ENCODE peak calls at places on chromosomes 3 and 15, in eight cellular contexts. G is NB4, J is GM20000, Z is cardiac muscle cell, S is WERI-Rb-1, X is left lung, E is fibroblast of lung, P is choroid plexus epithelial cell. W is an unnamed sample.
A peak's percentile ranks its signal among the peaks of the same experiment; 100 is the strongest.

GRCh38 chr3:53668872-53669271 is 174.5 kb downstream of the CACNA1D start:
- DNase-seq in X (no peak), E (no peak), Z (peak; percentile 16), P (peak; percentile 26), J (peak; percentile 19), G (peak; percentile 11), S (no peak), W (no peak)

GRCh38 chr3:171810278-171811058 is at the start of gene PLD1:
- DNase-seq in X (peak; percentile 90), E (no peak), J (peak; percentile 77), Z (peak; percentile 89), S (peak; percentile 69), P (peak; percentile 88), G (peak; percentile 89), W (peak; percentile 62)

GRCh38 chr15:63288778-63289378 is 11.5 kb downstream of the APH1B start:
- DNase-seq in S (no peak), P (peak; percentile 79), G (peak; percentile 65), X (no peak), J (peak; percentile 65), E (peak; percentile 35), Z (peak; percentile 74), W (peak; percentile 73)

GRCh38 chr15:95278532-95279265 is 1047.3 kb downstream of the MCTP2 start:
- DNase-seq in X (no peak), G (no peak), E (no peak), J (no peak), Z (no peak), S (no peak), P (no peak), W (no peak)

GRCh38 chr3:177069514-177070329 is 127.6 kb downstream of the TBL1XR1 start:
- DNase-seq in J (no peak), G (no peak), E (peak; percentile 59), S (peak; percentile 11), X (no peak), Z (peak; percentile 35), P (peak; percentile 28), W (peak; percentile 94)

GRCh38 chr15:101795455-101795854 is 7.9 kb upstream of the OR4F6 start:
- DNase-seq in Z (peak; percentile 10), S (no peak), J (no peak), G (no peak), E (peak; percentile 90), X (no peak), P (peak; percentile 70), W (no peak)

GRCh38 chr3:29280675-29281264 is at the start of gene RBMS3:
- DNase-seq in X (peak; percentile 91), J (peak; percentile 28), E (peak; percentile 97), Z (peak; percentile 97), G (peak; percentile 65), S (peak; percentile 70), P (peak; percentile 98), W (peak; percentile 97)

GRCh38 chr3:108221403-108221802 is 821 bp downstream of the IFT57 start:
- DNase-seq in Z (peak; percentile 2), X (no peak), P (peak; percentile 5), J (no peak), E (no peak), S (no peak), G (peak; percentile 17), W (peak; percentile 5)

GRCh38 chr3:52171577-52172261 is 17.5 kb upstream of the POC1A start:
- DNase-seq in G (no peak), S (peak; percentile 70), E (peak; percentile 50), P (peak; percentile 51), X (no peak), Z (peak; percentile 47), J (no peak), W (no peak)

GRCh38 chr3:126655887-126656286 is 963 bp upstream of the TXNRD3 start:
- DNase-seq in Z (no peak), G (no peak), X (no peak), E (no peak), S (no peak), J (no peak), P (no peak), W (no peak)

GRCh38 chr3:143763568-143764162 is 84.6 kb downstream of the SLC9A9 start:
- DNase-seq in S (no peak), X (no peak), J (no peak), E (peak; percentile 8), P (peak; percentile 66), Z (peak; percentile 50), G (no peak), W (no peak)
- TF ChIP-seq CTCF in S (peak; percentile 14), X (no peak), J (no peak), E (peak; percentile 39), P (peak; percentile 63), Z (peak; percentile 52), G (no peak), W (peak; percentile 53)

GRCh38 chr3:86175593-86175992 is 815.4 kb downstream of the VGLL3 start:
- DNase-seq in X (no peak), E (no peak), G (no peak), J (no peak), P (no peak), S (no peak), Z (no peak), W (no peak)

GRCh38 chr3:86175051-86175536 is 815.9 kb downstream of the VGLL3 start:
- DNase-seq in J (no peak), E (peak; percentile 43), Z (no peak), X (no peak), G (no peak), S (no peak), P (no peak), W (no peak)

GRCh38 chr3:86178095-86178494 is 812.9 kb downstream of the VGLL3 start:
- DNase-seq in E (no peak), Z (no peak), X (no peak), P (no peak), S (no peak), J (no peak), G (no peak), W (no peak)

DNA sequence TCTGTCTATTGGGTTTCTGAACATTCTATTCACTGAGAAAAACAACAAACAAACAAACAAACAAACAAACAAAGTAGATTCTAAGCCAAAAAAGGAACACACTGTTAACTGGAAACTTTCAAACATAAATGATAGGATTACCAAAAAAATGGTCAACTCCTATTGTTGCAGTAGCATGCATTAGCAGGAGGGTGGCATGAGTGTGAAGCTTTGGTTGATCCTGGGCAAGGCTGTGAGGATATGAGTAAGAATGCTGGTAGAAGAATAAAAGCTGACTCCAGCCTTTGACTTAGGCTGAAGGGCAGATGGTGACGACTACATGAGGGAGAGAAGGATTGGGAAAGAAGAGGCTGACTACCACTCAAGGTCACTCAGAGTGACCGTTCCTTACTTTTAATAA is 810.3 kb downstream of the VGLL3 start:
- DNase-seq in J (no peak), X (no peak), S (peak; percentile 25), Z (no peak), G (peak; percentile 4), E (no peak), P (peak; percentile 8), W (peak; percentile 23)
- TF ChIP-seq CTCF in J (no peak), X (no peak), S (peak; percentile 45), Z (no peak), G (peak; percentile 4), E (no peak), P (peak; percentile 17), W (peak; percentile 44)

DNA sequence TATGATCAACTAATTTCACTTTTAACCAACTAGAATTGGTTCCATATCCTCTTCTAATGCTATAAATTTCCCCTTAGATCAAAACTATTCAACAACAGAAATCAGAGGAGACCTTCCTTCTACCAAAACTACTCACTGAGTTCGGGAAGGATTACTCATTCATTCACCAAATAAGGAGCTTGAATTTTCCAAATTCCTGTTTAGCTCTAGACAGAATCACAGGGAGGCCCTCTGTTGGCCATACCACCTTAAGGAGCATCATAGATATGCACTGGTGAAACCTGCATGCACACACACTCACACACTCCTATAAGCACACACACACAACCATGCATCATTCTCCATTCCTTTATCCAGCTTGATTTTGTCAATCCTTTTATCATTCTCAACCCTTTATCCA is 49.0 kb downstream of the SUCLG2 start:
- DNase-seq in E (peak; percentile 83), J (no peak), S (no peak), G (no peak), X (no peak), P (peak; percentile 87), Z (peak; percentile 74), W (no peak)
- TF ChIP-seq CTCF in E (peak; percentile 56), J (no peak), S (no peak), G (no peak), X (no peak), P (peak; percentile 67), Z (peak; percentile 53), W (no peak)

GRCh38 chr15:43204016-43204901 is 16.6 kb downstream of the EPB42 start:
- DNase-seq in G (peak; percentile 56), X (no peak), Z (peak; percentile 63), J (peak; percentile 70), P (peak; percentile 78), S (peak; percentile 62), E (peak; percentile 65), W (peak; percentile 73)
- TF ChIP-seq CTCF in G (peak; percentile 83), X (peak; percentile 38), Z (peak; percentile 64), J (peak; percentile 49), P (peak; percentile 86), S (peak; percentile 82), E (peak; percentile 49), W (peak; percentile 78)

W was measured in A673.